ENCODE peak calls at places on chromosomes 5 and 9, in four cellular contexts. S is midbrain, I is left colon, N is naive B cell. J is an unnamed sample.

GRCh38 chr5:151757233-151758140 is 944 bp downstream of the ATOX1 start:
- DNase-seq in S (no peak), I (no peak), N (no peak), J (peak; percentile 40)

GRCh38 chr9:88990721-88991065 is 575 bp upstream of the S1PR3 start:
- DNase-seq in S (no peak), I (no peak), N (no peak), J (no peak)

GRCh38 chr9:36598281-36598680 is 25.6 kb downstream of the MELK start:
- DNase-seq in S (no peak), I (no peak), N (no peak), J (peak; percentile 14)

GRCh38 chr9:130106860-130107848 is 53.4 kb downstream of the GPR107 start:
- DNase-seq in S (peak; percentile 80), I (peak; percentile 74), N (peak; percentile 67), J (peak; percentile 79)

GRCh38 chr9:32431940-32432555 is 47.6 kb downstream of the ACO1 start:
- DNase-seq in S (no peak), I (no peak), N (peak; percentile 24), J (peak; percentile 59)

GRCh38 chr5:143887901-143888648 is 76.1 kb downstream of the HMHB1 start:
- DNase-seq in S (no peak), I (no peak), N (no peak), J (peak; percentile 87)

GRCh38 chr9:1972672-1973071 is 42.5 kb upstream of the SMARCA2 start:
- DNase-seq in S (no peak), I (no peak), N (no peak), J (no peak)

GRCh38 chr5:149940077-149940574 is 4.5 kb downstream of the PDE6A start:
- DNase-seq in S (no peak), I (no peak), N (no peak), J (peak; percentile 18)

GRCh38 chr9:121634329-121634784 is 17.1 kb upstream of the DAB2IP start:
- DNase-seq in S (no peak), I (no peak), N (no peak), J (no peak)

GRCh38 chr5:60712950-60713349 is 13.0 kb upstream of the DEPDC1B start:
- DNase-seq in S (no peak), I (no peak), N (no peak), J (no peak)

GRCh38 chr9:112135706-112136105 is 39.4 kb downstream of the SUSD1 start:
- DNase-seq in S (no peak), I (no peak), N (no peak), J (no peak)

GRCh38 chr9:128153117-128153946 is 4.1 kb downstream of the LCN2 start:
- DNase-seq in S (no peak), I (peak; percentile 19), N (no peak), J (no peak)

GRCh38 chr9:90611568-90611967 is 31.1 kb downstream of the DIRAS2 start:
- DNase-seq in S (no peak), I (no peak), N (no peak), J (no peak)

GRCh38 chr9:126788046-126788445 is 16.8 kb upstream of the ZBTB43 start:
- DNase-seq in S (no peak), I (no peak), N (no peak), J (peak; percentile 38)

GRCh38 chr9:79769476-79770275 is 197.9 kb downstream of the TLE4 start:
- DNase-seq in S (no peak), I (no peak), N (no peak), J (no peak)

GRCh38 chr5:154461531-154461930 is 15.7 kb downstream of the SAP30L start:
- DNase-seq in S (no peak), I (no peak), N (no peak), J (peak; percentile 61)

GRCh38 chr9:76887951-76888350 is 18.0 kb downstream of the PRUNE2 start:
- DNase-seq in S (no peak), I (no peak), N (no peak), J (no peak)

GRCh38 chr9:76365028-76365427 is 29.2 kb downstream of the RFK start:
- DNase-seq in S (no peak), I (no peak), N (no peak), J (no peak)

GRCh38 chr9:109968702-109969450 is 188.9 kb downstream of the PALM2AKAP2 start:
- DNase-seq in S (no peak), I (no peak), N (no peak), J (peak; percentile 33)

GRCh38 chr9:2119490-2120046 is 104.4 kb downstream of the SMARCA2 start:
- DNase-seq in S (no peak), I (no peak), N (no peak), J (no peak)

GRCh38 chr5:43182421-43182820 is 9.6 kb upstream of the NIM1K start:
- DNase-seq in S (no peak), I (no peak), N (no peak), J (no peak)

GRCh38 chr5:178284095-178284675 is 51.6 kb upstream of the PHYKPL start:
- DNase-seq in S (no peak), I (no peak), N (no peak), J (no peak)

GRCh38 chr5:137564475-137564961 is 65.4 kb upstream of the SPOCK1 start:
- DNase-seq in S (no peak), I (no peak), N (no peak), J (no peak)

GRCh38 chr5:124948754-124949275 is 202.4 kb upstream of the ZNF608 start:
- DNase-seq in S (no peak), I (no peak), N (no peak), J (no peak)

GRCh38 chr5:15585826-15586591 is 86.0 kb downstream of the FBXL7 start:
- DNase-seq in S (no peak), I (no peak), N (no peak), J (no peak)